ENCODE peak calls at places on chromosome 7, in six cellular contexts. One of them, this sample, is unnamed.
A peak's percentile ranks its signal among the peaks of the same experiment; 100 is the strongest.

GRCh38 chr7:28778781-28779180 is 179.3 kb downstream of the TRIL start:
- DNase-seq in keratinocyte: no peak
- DNase-seq in brain microvascular endothelial cell: no peak
- DNase-seq in sigmoid colon: no peak
- DNase-seq in foreskin fibroblast: peak; percentile 50
- DNase-seq in AG09309: no peak
- DNase-seq in this sample: peak; percentile 66

GRCh38 chr7:42694894-42695553 is 216.8 kb downstream of the C7orf25 start:
- DNase-seq in keratinocyte: no peak
- DNase-seq in brain microvascular endothelial cell: no peak
- DNase-seq in sigmoid colon: no peak
- DNase-seq in foreskin fibroblast: no peak
- DNase-seq in AG09309: peak; percentile 18
- DNase-seq in this sample: peak; percentile 12

GRCh38 chr7:138396251-138397070 is 63.6 kb upstream of the TRIM24 start:
- DNase-seq in keratinocyte: no peak
- DNase-seq in brain microvascular endothelial cell: no peak
- DNase-seq in sigmoid colon: no peak
- DNase-seq in foreskin fibroblast: no peak
- DNase-seq in AG09309: no peak
- DNase-seq in this sample: no peak

GRCh38 chr7:138785587-138786437 is 12.0 kb upstream of the TMEM213 start:
- DNase-seq in keratinocyte: no peak
- DNase-seq in brain microvascular endothelial cell: peak; percentile 17
- DNase-seq in sigmoid colon: no peak
- DNase-seq in foreskin fibroblast: no peak
- DNase-seq in AG09309: no peak
- DNase-seq in this sample: peak; percentile 27

GRCh38 chr7:40965745-40966144 is 737.1 kb downstream of the INHBA start:
- DNase-seq in keratinocyte: no peak
- DNase-seq in brain microvascular endothelial cell: no peak
- DNase-seq in sigmoid colon: no peak
- DNase-seq in foreskin fibroblast: no peak
- DNase-seq in AG09309: no peak
- DNase-seq in this sample: no peak

GRCh38 chr7:121474301-121474673 is 78.2 kb upstream of the FAM3C start:
- DNase-seq in keratinocyte: no peak
- DNase-seq in brain microvascular endothelial cell: no peak
- DNase-seq in sigmoid colon: no peak
- DNase-seq in foreskin fibroblast: no peak
- DNase-seq in AG09309: no peak
- DNase-seq in this sample: no peak

GRCh38 chr7:55483061-55483460 is 89.2 kb downstream of the VOPP1 start:
- DNase-seq in keratinocyte: no peak
- DNase-seq in brain microvascular endothelial cell: no peak
- DNase-seq in sigmoid colon: no peak
- DNase-seq in foreskin fibroblast: no peak
- DNase-seq in AG09309: no peak
- DNase-seq in this sample: no peak

GRCh38 chr7:155260498-155260872 is 37.2 kb upstream of the INSIG1 start:
- DNase-seq in keratinocyte: no peak
- DNase-seq in brain microvascular endothelial cell: no peak
- DNase-seq in sigmoid colon: no peak
- DNase-seq in foreskin fibroblast: no peak
- DNase-seq in AG09309: no peak
- DNase-seq in this sample: no peak

GRCh38 chr7:27868117-27868516 is 128.2 kb downstream of the TAX1BP1 start:
- DNase-seq in keratinocyte: no peak
- DNase-seq in brain microvascular endothelial cell: peak; percentile 20
- DNase-seq in sigmoid colon: no peak
- DNase-seq in foreskin fibroblast: peak; percentile 69
- DNase-seq in AG09309: no peak
- DNase-seq in this sample: peak; percentile 51

GRCh38 chr7:130278892-130279690 is 12.4 kb downstream of the CPA2 start:
- DNase-seq in keratinocyte: no peak
- DNase-seq in brain microvascular endothelial cell: peak; percentile 81
- DNase-seq in sigmoid colon: no peak
- DNase-seq in foreskin fibroblast: peak; percentile 88
- DNase-seq in AG09309: no peak
- DNase-seq in this sample: peak; percentile 90

GRCh38 chr7:216360-217300 is 24.3 kb downstream of the FAM20C start:
- DNase-seq in keratinocyte: no peak
- DNase-seq in brain microvascular endothelial cell: no peak
- DNase-seq in sigmoid colon: peak; percentile 86
- DNase-seq in foreskin fibroblast: no peak
- DNase-seq in AG09309: no peak
- DNase-seq in this sample: no peak

GRCh38 chr7:77684030-77684429 is 12.2 kb upstream of the RSBN1L start:
- DNase-seq in keratinocyte: peak; percentile 19
- DNase-seq in brain microvascular endothelial cell: peak; percentile 97
- DNase-seq in sigmoid colon: no peak
- DNase-seq in foreskin fibroblast: peak; percentile 70
- DNase-seq in AG09309: peak; percentile 38
- DNase-seq in this sample: peak; percentile 98

GRCh38 chr7:135714534-135715009 is 13.4 kb downstream of the SLC13A4 start:
- DNase-seq in keratinocyte: no peak
- DNase-seq in brain microvascular endothelial cell: peak; percentile 58
- DNase-seq in sigmoid colon: no peak
- DNase-seq in foreskin fibroblast: peak; percentile 91
- DNase-seq in AG09309: peak; percentile 39
- DNase-seq in this sample: peak; percentile 68

GRCh38 chr7:112144284-112145059 is 61.7 kb downstream of the DOCK4 start:
- DNase-seq in keratinocyte: no peak
- DNase-seq in brain microvascular endothelial cell: no peak
- DNase-seq in sigmoid colon: no peak
- DNase-seq in foreskin fibroblast: no peak
- DNase-seq in AG09309: no peak
- DNase-seq in this sample: peak; percentile 56

GRCh38 chr7:90749774-90750173 is 153.7 kb downstream of the CDK14 start:
- DNase-seq in keratinocyte: no peak
- DNase-seq in brain microvascular endothelial cell: peak; percentile 34
- DNase-seq in sigmoid colon: no peak
- DNase-seq in foreskin fibroblast: peak; percentile 29
- DNase-seq in AG09309: no peak
- DNase-seq in this sample: no peak

GRCh38 chr7:72335561-72336381 is 76.4 kb downstream of the CALN1 start:
- DNase-seq in keratinocyte: no peak
- DNase-seq in brain microvascular endothelial cell: no peak
- DNase-seq in sigmoid colon: no peak
- DNase-seq in foreskin fibroblast: no peak
- DNase-seq in AG09309: no peak
- DNase-seq in this sample: no peak

GRCh38 chr7:72336887-72337821 is 75.0 kb downstream of the CALN1 start:
- DNase-seq in keratinocyte: no peak
- DNase-seq in brain microvascular endothelial cell: no peak
- DNase-seq in sigmoid colon: no peak
- DNase-seq in foreskin fibroblast: no peak
- DNase-seq in AG09309: no peak
- DNase-seq in this sample: no peak

GRCh38 chr7:72336382-72336886 is 75.7 kb downstream of the CALN1 start:
- DNase-seq in keratinocyte: no peak
- DNase-seq in brain microvascular endothelial cell: no peak
- DNase-seq in sigmoid colon: no peak
- DNase-seq in foreskin fibroblast: no peak
- DNase-seq in AG09309: no peak
- DNase-seq in this sample: no peak

GRCh38 chr7:72334733-72335132 is 77.4 kb downstream of the CALN1 start:
- DNase-seq in keratinocyte: no peak
- DNase-seq in brain microvascular endothelial cell: no peak
- DNase-seq in sigmoid colon: no peak
- DNase-seq in foreskin fibroblast: no peak
- DNase-seq in AG09309: no peak
- DNase-seq in this sample: no peak

DNA sequence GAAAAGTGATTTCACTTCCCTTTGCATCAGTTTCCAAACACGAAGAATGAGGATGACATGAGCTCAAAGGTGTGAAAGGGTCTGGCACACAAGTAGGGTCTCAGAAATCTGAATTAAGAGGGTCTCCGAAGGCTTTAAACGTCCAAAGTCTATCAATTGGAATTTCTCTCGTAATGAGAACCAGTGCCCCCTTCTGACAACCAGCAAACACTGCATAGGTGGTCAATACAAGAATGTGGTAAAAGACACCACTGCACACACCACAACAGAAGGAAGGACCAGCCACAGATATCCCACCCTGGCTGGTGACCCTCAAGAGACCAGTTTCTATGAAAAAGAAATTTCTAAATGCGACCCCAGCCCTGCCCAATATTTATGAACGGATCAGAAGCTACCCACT is 78.1 kb downstream of the CALN1 start:
- DNase-seq in keratinocyte: no peak
- DNase-seq in brain microvascular endothelial cell: no peak
- DNase-seq in sigmoid colon: no peak
- DNase-seq in foreskin fibroblast: no peak
- DNase-seq in AG09309: no peak
- DNase-seq in this sample: no peak
- TF ChIP-seq CTCF in keratinocyte: no peak
- TF ChIP-seq CTCF in brain microvascular endothelial cell: no peak
- TF ChIP-seq CTCF in sigmoid colon: no peak
- TF ChIP-seq CTCF in foreskin fibroblast: no peak
- TF ChIP-seq CTCF in AG09309: no peak
- TF ChIP-seq CTCF in this sample: no peak

GRCh38 chr7:94350729-94351128 is 44.0 kb upstream of the COL1A2 start:
- DNase-seq in keratinocyte: no peak
- DNase-seq in brain microvascular endothelial cell: no peak
- DNase-seq in sigmoid colon: no peak
- DNase-seq in foreskin fibroblast: no peak
- DNase-seq in AG09309: no peak
- DNase-seq in this sample: no peak
- TF ChIP-seq CTCF in keratinocyte: no peak
- TF ChIP-seq CTCF in brain microvascular endothelial cell: no peak
- TF ChIP-seq CTCF in sigmoid colon: no peak
- TF ChIP-seq CTCF in foreskin fibroblast: no peak
- TF ChIP-seq CTCF in AG09309: no peak
- TF ChIP-seq CTCF in this sample: no peak

GRCh38 chr7:132394283-132395003 is 181.8 kb downstream of the PLXNA4 start:
- DNase-seq in keratinocyte: no peak
- DNase-seq in brain microvascular endothelial cell: no peak
- DNase-seq in sigmoid colon: no peak
- DNase-seq in foreskin fibroblast: no peak
- DNase-seq in AG09309: no peak
- DNase-seq in this sample: no peak
- TF ChIP-seq CTCF in keratinocyte: no peak
- TF ChIP-seq CTCF in brain microvascular endothelial cell: peak; percentile 31
- TF ChIP-seq CTCF in sigmoid colon: no peak
- TF ChIP-seq CTCF in foreskin fibroblast: peak; percentile 5
- TF ChIP-seq CTCF in AG09309: peak; percentile 13
- TF ChIP-seq CTCF in this sample: peak; percentile 39

DNA sequence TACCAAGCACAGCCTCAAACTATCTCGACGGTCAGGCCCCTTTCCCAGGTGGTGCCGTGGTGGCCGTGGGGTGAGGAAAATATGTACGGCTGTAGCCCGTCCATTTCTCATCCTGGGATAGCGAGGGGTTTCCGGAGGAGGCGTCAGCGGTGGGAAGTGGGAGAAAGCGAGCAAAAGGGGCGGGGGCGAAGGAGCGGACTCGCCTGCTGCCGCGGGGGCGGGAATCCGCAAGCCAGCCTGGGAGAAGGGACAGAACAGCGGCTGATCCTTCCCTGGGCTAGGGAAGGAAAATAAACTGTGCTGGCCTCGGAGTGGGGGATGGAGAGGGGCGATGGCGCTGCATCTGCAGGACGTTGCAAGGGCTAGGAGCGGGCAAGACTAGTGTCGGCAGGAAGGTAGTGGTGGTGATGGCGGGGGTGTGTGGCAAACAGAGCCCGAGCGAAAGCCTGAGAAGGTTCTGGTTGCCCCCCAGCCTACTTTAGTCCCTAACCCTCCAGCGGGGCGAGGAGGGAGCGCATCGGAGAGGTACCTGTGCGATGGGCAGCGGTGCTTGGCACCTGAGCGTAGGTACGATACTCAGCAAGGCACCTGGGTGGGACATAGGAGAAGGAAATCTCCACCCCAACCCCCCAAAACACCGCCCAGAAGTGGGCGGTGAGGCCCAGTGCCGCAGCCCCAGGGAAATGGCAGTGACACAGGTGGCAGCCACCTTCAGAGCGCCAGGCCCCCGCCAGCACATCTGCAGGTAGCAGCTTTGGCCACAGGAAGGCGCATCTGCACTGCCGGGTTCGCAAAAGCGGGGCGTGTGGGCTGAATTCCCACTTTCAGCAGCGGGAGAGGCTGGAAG is 49.9 kb upstream of the STEAP1B start:
- DNase-seq in keratinocyte: no peak
- DNase-seq in brain microvascular endothelial cell: peak; percentile 19
- DNase-seq in sigmoid colon: peak; percentile 61
- DNase-seq in foreskin fibroblast: no peak
- DNase-seq in AG09309: no peak
- DNase-seq in this sample: no peak
- TF ChIP-seq CTCF in keratinocyte: peak; percentile 80
- TF ChIP-seq CTCF in brain microvascular endothelial cell: peak; percentile 81
- TF ChIP-seq CTCF in sigmoid colon: peak; percentile 37
- TF ChIP-seq CTCF in foreskin fibroblast: peak; percentile 38
- TF ChIP-seq CTCF in AG09309: peak; percentile 66
- TF ChIP-seq CTCF in this sample: peak; percentile 33

GRCh38 chr7:93717217-93717900 is 142.8 kb upstream of the CALCR start:
- DNase-seq in keratinocyte: peak; percentile 38
- DNase-seq in brain microvascular endothelial cell: peak; percentile 28
- DNase-seq in sigmoid colon: no peak
- DNase-seq in foreskin fibroblast: peak; percentile 13
- DNase-seq in AG09309: no peak
- DNase-seq in this sample: peak; percentile 21

GRCh38 chr7:93720106-93720505 is 145.6 kb upstream of the CALCR start:
- DNase-seq in keratinocyte: no peak
- DNase-seq in brain microvascular endothelial cell: no peak
- DNase-seq in sigmoid colon: no peak
- DNase-seq in foreskin fibroblast: no peak
- DNase-seq in AG09309: no peak
- DNase-seq in this sample: no peak

GRCh38 chr7:93711926-93712325 is 137.4 kb upstream of the CALCR start:
- DNase-seq in keratinocyte: no peak
- DNase-seq in brain microvascular endothelial cell: no peak
- DNase-seq in sigmoid colon: no peak
- DNase-seq in foreskin fibroblast: no peak
- DNase-seq in AG09309: no peak
- DNase-seq in this sample: no peak

GRCh38 chr7:93719546-93719945 is 145.0 kb upstream of the CALCR start:
- DNase-seq in keratinocyte: no peak
- DNase-seq in brain microvascular endothelial cell: peak; percentile 93
- DNase-seq in sigmoid colon: no peak
- DNase-seq in foreskin fibroblast: peak; percentile 15
- DNase-seq in AG09309: peak; percentile 80
- DNase-seq in this sample: peak; percentile 56

DNA sequence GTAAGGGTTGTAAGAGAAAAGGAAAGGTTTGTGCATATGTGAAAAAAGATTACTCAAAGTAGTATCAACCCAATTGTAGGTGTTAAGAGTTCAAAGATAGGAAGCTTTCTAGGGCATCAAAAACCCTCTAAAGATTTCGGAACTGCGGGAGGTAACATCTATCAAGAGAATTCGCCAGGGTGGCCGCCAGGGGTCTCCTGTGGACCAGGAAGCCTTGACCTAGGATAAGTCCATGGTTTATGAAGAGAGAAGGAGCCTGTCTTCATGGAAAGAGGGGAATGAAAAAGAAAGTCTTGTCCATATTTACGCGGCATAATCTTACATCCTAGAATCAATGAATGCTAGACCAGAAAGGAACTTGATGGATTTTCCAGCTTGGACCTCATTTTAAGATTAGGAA is 140.7 kb upstream of the CALCR start:
- DNase-seq in keratinocyte: no peak
- DNase-seq in brain microvascular endothelial cell: peak; percentile 53
- DNase-seq in sigmoid colon: no peak
- DNase-seq in foreskin fibroblast: peak; percentile 22
- DNase-seq in AG09309: no peak
- DNase-seq in this sample: peak; percentile 77
- TF ChIP-seq CTCF in keratinocyte: peak; percentile 67
- TF ChIP-seq CTCF in brain microvascular endothelial cell: peak; percentile 86
- TF ChIP-seq CTCF in sigmoid colon: no peak
- TF ChIP-seq CTCF in foreskin fibroblast: peak; percentile 63
- TF ChIP-seq CTCF in AG09309: peak; percentile 63
- TF ChIP-seq CTCF in this sample: peak; percentile 80

GRCh38 chr7:115933463-115933862 is 97.1 kb downstream of the TFEC start:
- DNase-seq in keratinocyte: no peak
- DNase-seq in brain microvascular endothelial cell: no peak
- DNase-seq in sigmoid colon: no peak
- DNase-seq in foreskin fibroblast: no peak
- DNase-seq in AG09309: peak; percentile 5
- DNase-seq in this sample: peak; percentile 4
- TF ChIP-seq CTCF in keratinocyte: no peak
- TF ChIP-seq CTCF in brain microvascular endothelial cell: no peak
- TF ChIP-seq CTCF in sigmoid colon: no peak
- TF ChIP-seq CTCF in foreskin fibroblast: no peak
- TF ChIP-seq CTCF in AG09309: no peak
- TF ChIP-seq CTCF in this sample: no peak